ENCODE peak calls at places on chromosomes 12 and 14, in seven cellular contexts. One of them, this sample, is unnamed.

GRCh38 chr14:34615507-34615906 is 14.4 kb downstream of the SNX6 start:
- DNase-seq in lower leg skin: no peak
- DNase-seq in upper lobe of left lung: no peak
- DNase-seq in ovary: no peak
- DNase-seq in H54: no peak
- DNase-seq in uterus: no peak
- DNase-seq in Peyer's patch: no peak
- DNase-seq in this sample: no peak

GRCh38 chr14:88546621-88547385 is 8.0 kb downstream of the PTPN21 start:
- DNase-seq in uterus: no peak
- DNase-seq in upper lobe of left lung: no peak
- DNase-seq in ovary: no peak
- DNase-seq in Peyer's patch: no peak
- DNase-seq in lower leg skin: no peak
- DNase-seq in H54: no peak
- DNase-seq in this sample: no peak

GRCh38 chr12:101594700-101595099 is at the start of gene MYBPC1:
- DNase-seq in Peyer's patch: no peak
- DNase-seq in H54: no peak
- DNase-seq in ovary: no peak
- DNase-seq in uterus: no peak
- DNase-seq in lower leg skin: no peak
- DNase-seq in upper lobe of left lung: no peak
- DNase-seq in this sample: no peak

GRCh38 chr14:80607430-80608200 is 333.9 kb downstream of the CEP128 start:
- DNase-seq in Peyer's patch: no peak
- DNase-seq in ovary: no peak
- DNase-seq in lower leg skin: no peak
- DNase-seq in upper lobe of left lung: no peak
- DNase-seq in H54: no peak
- DNase-seq in uterus: no peak
- DNase-seq in this sample: no peak

GRCh38 chr12:32135967-32136366 is 29.3 kb downstream of the BICD1 start:
- DNase-seq in H54: no peak
- DNase-seq in upper lobe of left lung: no peak
- DNase-seq in lower leg skin: no peak
- DNase-seq in ovary: no peak
- DNase-seq in uterus: no peak
- DNase-seq in Peyer's patch: no peak
- DNase-seq in this sample: no peak

GRCh38 chr12:6020930-6021329 is 75.9 kb upstream of the ANO2 start:
- DNase-seq in lower leg skin: no peak
- DNase-seq in Peyer's patch: no peak
- DNase-seq in upper lobe of left lung: no peak
- DNase-seq in ovary: no peak
- DNase-seq in H54: no peak
- DNase-seq in uterus: no peak
- DNase-seq in this sample: no peak

GRCh38 chr12:38544357-38545066 is 227.9 kb downstream of the ALG10B start:
- DNase-seq in H54: no peak
- DNase-seq in Peyer's patch: no peak
- DNase-seq in upper lobe of left lung: no peak
- DNase-seq in uterus: no peak
- DNase-seq in lower leg skin: no peak
- DNase-seq in ovary: no peak
- DNase-seq in this sample: no peak

GRCh38 chr12:3152892-3153291 is 75.7 kb downstream of the TSPAN9 start:
- DNase-seq in upper lobe of left lung: peak
- DNase-seq in H54: no peak
- DNase-seq in Peyer's patch: no peak
- DNase-seq in lower leg skin: no peak
- DNase-seq in ovary: no peak
- DNase-seq in uterus: no peak
- DNase-seq in this sample: no peak

GRCh38 chr12:108800591-108800990 is 56.8 kb downstream of the SSH1 start:
- DNase-seq in ovary: no peak
- DNase-seq in H54: no peak
- DNase-seq in upper lobe of left lung: no peak
- DNase-seq in lower leg skin: no peak
- DNase-seq in uterus: no peak
- DNase-seq in Peyer's patch: no peak
- DNase-seq in this sample: no peak

GRCh38 chr12:67241482-67241881 is 27.7 kb upstream of the CAND1 start:
- DNase-seq in Peyer's patch: no peak
- DNase-seq in upper lobe of left lung: no peak
- DNase-seq in ovary: no peak
- DNase-seq in uterus: no peak
- DNase-seq in lower leg skin: no peak
- DNase-seq in H54: no peak
- DNase-seq in this sample: no peak

GRCh38 chr12:52166672-52167071 is 25.1 kb downstream of the KRT80 start:
- DNase-seq in ovary: no peak
- DNase-seq in H54: no peak
- DNase-seq in uterus: no peak
- DNase-seq in Peyer's patch: no peak
- DNase-seq in lower leg skin: no peak
- DNase-seq in upper lobe of left lung: no peak
- DNase-seq in this sample: no peak

GRCh38 chr12:115421796-115422709 is 738.1 kb upstream of the TBX3 start:
- DNase-seq in lower leg skin: no peak
- DNase-seq in Peyer's patch: no peak
- DNase-seq in upper lobe of left lung: no peak
- DNase-seq in ovary: no peak
- DNase-seq in uterus: no peak
- DNase-seq in H54: no peak
- DNase-seq in this sample: no peak

GRCh38 chr12:128801879-128802391 is 21.8 kb downstream of the SLC15A4 start:
- DNase-seq in H54: no peak
- DNase-seq in uterus: no peak
- DNase-seq in Peyer's patch: no peak
- DNase-seq in upper lobe of left lung: no peak
- DNase-seq in lower leg skin: no peak
- DNase-seq in ovary: no peak
- DNase-seq in this sample: no peak

GRCh38 chr12:53259891-53260290 is 8.2 kb upstream of the ESPL1 start:
- DNase-seq in ovary: no peak
- DNase-seq in H54: no peak
- DNase-seq in lower leg skin: no peak
- DNase-seq in uterus: no peak
- DNase-seq in upper lobe of left lung: no peak
- DNase-seq in Peyer's patch: no peak
- DNase-seq in this sample: no peak

GRCh38 chr12:66550626-66551025 is 128.2 kb downstream of the GRIP1 start:
- DNase-seq in upper lobe of left lung: no peak
- DNase-seq in Peyer's patch: no peak
- DNase-seq in H54: no peak
- DNase-seq in uterus: no peak
- DNase-seq in ovary: no peak
- DNase-seq in lower leg skin: no peak
- DNase-seq in this sample: no peak

DNA sequence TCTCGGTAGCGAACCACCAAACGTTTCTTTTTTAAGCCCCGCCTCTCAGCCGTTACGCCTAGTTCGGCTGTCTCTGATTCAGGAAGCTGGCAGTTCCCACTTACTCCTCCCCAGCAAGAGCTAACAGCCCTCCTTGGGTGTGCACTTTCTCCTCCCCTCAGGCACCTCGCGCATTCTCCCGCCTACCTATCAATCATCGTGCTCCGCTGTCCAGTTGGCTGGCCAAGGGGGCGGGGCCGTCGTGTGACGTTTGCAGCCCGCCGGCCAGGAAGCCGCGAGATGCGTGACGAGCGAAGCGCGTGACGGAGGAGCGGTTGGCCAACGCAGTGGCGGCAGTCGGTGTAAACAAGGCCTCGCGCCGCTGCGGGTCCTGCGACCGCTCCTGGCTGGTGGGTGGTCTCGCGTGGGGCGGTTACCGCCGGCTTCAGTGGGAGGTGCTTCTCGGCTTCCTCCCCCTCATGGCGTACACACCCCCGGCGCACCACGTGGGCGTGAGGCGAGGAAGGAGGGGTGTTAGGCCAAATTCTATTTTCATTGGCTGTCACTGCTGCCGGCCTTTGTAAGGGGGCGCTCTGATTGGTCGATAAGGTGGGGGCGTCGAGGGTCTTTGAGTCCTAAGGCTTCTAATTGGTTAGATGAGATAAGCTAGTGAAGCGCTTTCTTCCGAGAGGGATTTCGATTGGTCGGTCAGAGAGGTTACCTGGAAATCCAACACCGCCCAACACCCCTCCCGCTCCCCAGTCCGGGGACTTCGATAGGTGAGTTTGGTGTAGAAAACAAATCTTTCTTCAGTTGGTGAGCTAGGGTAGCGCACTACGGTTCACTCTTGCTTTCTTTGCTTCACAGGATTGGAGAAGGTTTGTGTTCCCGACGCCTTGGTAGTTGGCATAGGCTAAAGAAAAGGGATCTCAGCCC is at the start of the genes DCAF11 and NRL:
- DNase-seq in ovary: peak
- DNase-seq in upper lobe of left lung: peak
- DNase-seq in uterus: peak
- DNase-seq in lower leg skin: peak
- DNase-seq in H54: peak
- DNase-seq in Peyer's patch: peak
- DNase-seq in this sample: peak
- TF ChIP-seq POLR2A in ovary: peak
- TF ChIP-seq POLR2A in upper lobe of left lung: no peak
- TF ChIP-seq POLR2A in uterus: peak
- TF ChIP-seq POLR2A in lower leg skin: no peak
- TF ChIP-seq POLR2A in H54: peak
- TF ChIP-seq POLR2A in Peyer's patch: peak
- TF ChIP-seq POLR2A in this sample: no peak

GRCh38 chr12:46364300-46364696 is 8.3 kb downstream of the SLC38A2 start:
- DNase-seq in uterus: no peak
- DNase-seq in ovary: no peak
- DNase-seq in lower leg skin: no peak
- DNase-seq in Peyer's patch: no peak
- DNase-seq in upper lobe of left lung: no peak
- DNase-seq in H54: no peak
- DNase-seq in this sample: no peak

GRCh38 chr12:46361667-46362034 is 10.9 kb downstream of the SLC38A2 start:
- DNase-seq in uterus: no peak
- DNase-seq in Peyer's patch: no peak
- DNase-seq in lower leg skin: no peak
- DNase-seq in ovary: no peak
- DNase-seq in H54: no peak
- DNase-seq in upper lobe of left lung: no peak
- DNase-seq in this sample: no peak

GRCh38 chr12:46364777-46365580 is 7.6 kb downstream of the SLC38A2 start:
- DNase-seq in Peyer's patch: peak
- DNase-seq in ovary: peak
- DNase-seq in H54: no peak
- DNase-seq in lower leg skin: no peak
- DNase-seq in uterus: peak
- DNase-seq in upper lobe of left lung: no peak
- DNase-seq in this sample: no peak

GRCh38 chr12:46363582-46364299 is 8.8 kb downstream of the SLC38A2 start:
- DNase-seq in ovary: no peak
- DNase-seq in uterus: no peak
- DNase-seq in Peyer's patch: no peak
- DNase-seq in upper lobe of left lung: no peak
- DNase-seq in lower leg skin: no peak
- DNase-seq in H54: no peak
- DNase-seq in this sample: no peak

GRCh38 chr12:46362895-46363581 is 9.5 kb downstream of the SLC38A2 start:
- DNase-seq in upper lobe of left lung: no peak
- DNase-seq in H54: no peak
- DNase-seq in Peyer's patch: no peak
- DNase-seq in ovary: no peak
- DNase-seq in lower leg skin: no peak
- DNase-seq in uterus: no peak
- DNase-seq in this sample: no peak
- TF ChIP-seq POLR2A in upper lobe of left lung: no peak
- TF ChIP-seq POLR2A in H54: no peak
- TF ChIP-seq POLR2A in Peyer's patch: no peak
- TF ChIP-seq POLR2A in ovary: no peak
- TF ChIP-seq POLR2A in lower leg skin: no peak
- TF ChIP-seq POLR2A in uterus: no peak
- TF ChIP-seq POLR2A in this sample: no peak

DNA sequence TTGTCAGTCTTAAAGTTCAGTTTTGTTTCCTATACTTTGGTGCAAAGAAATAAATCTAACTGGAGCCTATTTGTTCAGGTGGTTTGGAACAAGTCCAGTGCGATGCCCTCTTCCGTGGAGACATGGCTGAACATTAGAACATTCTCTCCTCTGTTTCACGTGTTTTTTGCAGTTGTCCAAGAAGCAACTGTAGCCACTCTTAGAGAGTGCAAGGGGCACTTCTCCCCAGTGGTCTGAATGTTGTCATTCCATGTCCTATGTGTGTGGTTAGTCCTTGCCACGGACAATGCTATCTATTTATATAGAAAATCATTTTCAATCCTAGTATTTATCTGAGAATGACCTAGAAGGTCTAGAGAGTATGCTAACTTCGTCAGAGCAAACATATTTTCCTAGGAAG is 1232.5 kb upstream of the SEL1L start:
- DNase-seq in uterus: no peak
- DNase-seq in H54: no peak
- DNase-seq in Peyer's patch: no peak
- DNase-seq in lower leg skin: no peak
- DNase-seq in upper lobe of left lung: no peak
- DNase-seq in ovary: no peak
- DNase-seq in this sample: no peak
- TF ChIP-seq POLR2A in uterus: no peak
- TF ChIP-seq POLR2A in H54: no peak
- TF ChIP-seq POLR2A in Peyer's patch: no peak
- TF ChIP-seq POLR2A in lower leg skin: no peak
- TF ChIP-seq POLR2A in upper lobe of left lung: no peak
- TF ChIP-seq POLR2A in ovary: no peak
- TF ChIP-seq POLR2A in this sample: no peak

GRCh38 chr12:130835436-130835835 is 3.6 kb downstream of the STX2 start:
- DNase-seq in Peyer's patch: peak
- DNase-seq in ovary: no peak
- DNase-seq in H54: no peak
- DNase-seq in upper lobe of left lung: no peak
- DNase-seq in lower leg skin: no peak
- DNase-seq in uterus: no peak
- DNase-seq in this sample: no peak

GRCh38 chr12:130835011-130835410 is 4.0 kb downstream of the STX2 start:
- DNase-seq in Peyer's patch: peak
- DNase-seq in lower leg skin: no peak
- DNase-seq in uterus: no peak
- DNase-seq in H54: no peak
- DNase-seq in ovary: no peak
- DNase-seq in upper lobe of left lung: no peak
- DNase-seq in this sample: no peak

GRCh38 chr12:130838284-130838950 is 633 bp downstream of the STX2 start:
- DNase-seq in uterus: peak
- DNase-seq in upper lobe of left lung: no peak
- DNase-seq in H54: peak
- DNase-seq in ovary: peak
- DNase-seq in Peyer's patch: peak
- DNase-seq in lower leg skin: peak
- DNase-seq in this sample: peak

GRCh38 chr12:130839770-130840355 is 813 bp upstream of the STX2 start:
- DNase-seq in Peyer's patch: no peak
- DNase-seq in H54: no peak
- DNase-seq in uterus: no peak
- DNase-seq in upper lobe of left lung: no peak
- DNase-seq in lower leg skin: no peak
- DNase-seq in ovary: no peak
- DNase-seq in this sample: no peak

GRCh38 chr12:130838951-130839769 is at the start of gene STX2:
- DNase-seq in H54: peak
- DNase-seq in Peyer's patch: peak
- DNase-seq in lower leg skin: peak
- DNase-seq in upper lobe of left lung: peak
- DNase-seq in ovary: peak
- DNase-seq in uterus: peak
- DNase-seq in this sample: peak
- TF ChIP-seq POLR2A in H54: peak
- TF ChIP-seq POLR2A in Peyer's patch: no peak
- TF ChIP-seq POLR2A in lower leg skin: no peak
- TF ChIP-seq POLR2A in upper lobe of left lung: no peak
- TF ChIP-seq POLR2A in ovary: no peak
- TF ChIP-seq POLR2A in uterus: no peak
- TF ChIP-seq POLR2A in this sample: no peak

This sample was measured in GM12892.